ENCODE peak calls at places on chromosomes 1 and 21, in seven cellular contexts. J is right atrium auricular region, N is psoas muscle, B is Peyer's patch, E is heart right ventricle, D is mesendoderm, O is heart left ventricle. K is an unnamed sample. For H3K4me1, the result is how much of the 10 kb centered on the place peaks cover.

GRCh38 chr1:154783976-154784375 is 86.1 kb downstream of the KCNN3 start:
- DNase-seq in B (no peak), J (no peak), D (no peak), E (no peak), O (no peak), N (peak), K (no peak)

GRCh38 chr1:15345711-15346355 is 63.9 kb upstream of the EFHD2 start:
- DNase-seq in E (peak), D (no peak), B (peak), N (peak), J (peak), O (peak), K (peak)

GRCh38 chr1:156319664-156320063 is 18.4 kb downstream of the CCT3 start:
- DNase-seq in J (no peak), E (no peak), N (no peak), O (no peak), D (peak), B (no peak), K (no peak)

GRCh38 chr1:2980849-2981248 is 40.4 kb upstream of the ACTRT2 start:
- DNase-seq in B (no peak), J (no peak), O (no peak), N (peak), E (no peak), D (no peak), K (no peak)

GRCh38 chr21:43608225-43608624 is 51.1 kb downstream of the HSF2BP start:
- DNase-seq in J (no peak), N (no peak), D (no peak), B (no peak), O (no peak), E (no peak), K (no peak)

GRCh38 chr1:151060241-151061011 is at the start of gene MLLT11:
- DNase-seq in D (peak), N (no peak), E (peak), O (no peak), B (peak), J (peak), K (no peak)

GRCh38 chr1:15172405-15173259 is 19.1 kb downstream of the TMEM51 start:
- DNase-seq in O (no peak), D (no peak), N (no peak), E (no peak), B (no peak), J (no peak), K (no peak)

GRCh38 chr1:99490031-99490430 is 155.9 kb upstream of the PALMD start:
- DNase-seq in J (no peak), D (no peak), B (no peak), E (no peak), N (no peak), O (no peak), K (no peak)

GRCh38 chr21:15051652-15052554 is 12.9 kb downstream of the NRIP1 start:
- DNase-seq in E (no peak), B (no peak), D (peak), N (no peak), O (no peak), J (no peak), K (no peak)

GRCh38 chr21:42626171-42626570 is 27.2 kb upstream of the PDE9A start:
- DNase-seq in E (no peak), J (no peak), O (no peak), B (no peak), N (no peak), D (no peak), K (no peak)

GRCh38 chr1:220451541-220451940 is 76.4 kb upstream of the MARK1 start:
- DNase-seq in O (no peak), J (no peak), N (no peak), D (peak), B (no peak), E (no peak), K (no peak)

GRCh38 chr1:225915538-225915991 is 8.5 kb downstream of the PYCR2 start:
- DNase-seq in B (no peak), N (no peak), E (no peak), J (no peak), O (no peak), D (no peak), K (no peak)

GRCh38 chr21:45514311-45515021 is 27.8 kb downstream of the SLC19A1 start:
- DNase-seq in J (no peak), O (peak), E (no peak), B (no peak), N (peak), D (no peak), K (no peak)

GRCh38 chr1:206554201-206554600 is 46.9 kb downstream of the RASSF5 start:
- DNase-seq in N (no peak), E (no peak), O (no peak), J (no peak), D (no peak), B (no peak), K (no peak)

GRCh38 chr1:206556748-206557635 is 49.7 kb downstream of the RASSF5 start:
- DNase-seq in E (peak), N (peak), D (peak), J (peak), B (peak), O (peak), K (peak)

GRCh38 chr1:206556047-206556747 is 48.9 kb downstream of the RASSF5 start:
- DNase-seq in B (no peak), J (no peak), E (no peak), N (no peak), O (no peak), D (no peak), K (no peak)

GRCh38 chr1:206554833-206555472 is 47.6 kb downstream of the RASSF5 start:
- DNase-seq in B (no peak), D (no peak), E (no peak), N (no peak), J (no peak), O (no peak), K (no peak)

GRCh38 chr1:206555473-206555935 is 48.2 kb downstream of the RASSF5 start:
- DNase-seq in N (no peak), B (peak), J (peak), E (peak), D (no peak), O (peak), K (peak)
- H3K4me1 ChIP-seq in N (under half), B (under half), J (under half), E (half or more), D (under half), O (half or more), K (half or more)

DNA sequence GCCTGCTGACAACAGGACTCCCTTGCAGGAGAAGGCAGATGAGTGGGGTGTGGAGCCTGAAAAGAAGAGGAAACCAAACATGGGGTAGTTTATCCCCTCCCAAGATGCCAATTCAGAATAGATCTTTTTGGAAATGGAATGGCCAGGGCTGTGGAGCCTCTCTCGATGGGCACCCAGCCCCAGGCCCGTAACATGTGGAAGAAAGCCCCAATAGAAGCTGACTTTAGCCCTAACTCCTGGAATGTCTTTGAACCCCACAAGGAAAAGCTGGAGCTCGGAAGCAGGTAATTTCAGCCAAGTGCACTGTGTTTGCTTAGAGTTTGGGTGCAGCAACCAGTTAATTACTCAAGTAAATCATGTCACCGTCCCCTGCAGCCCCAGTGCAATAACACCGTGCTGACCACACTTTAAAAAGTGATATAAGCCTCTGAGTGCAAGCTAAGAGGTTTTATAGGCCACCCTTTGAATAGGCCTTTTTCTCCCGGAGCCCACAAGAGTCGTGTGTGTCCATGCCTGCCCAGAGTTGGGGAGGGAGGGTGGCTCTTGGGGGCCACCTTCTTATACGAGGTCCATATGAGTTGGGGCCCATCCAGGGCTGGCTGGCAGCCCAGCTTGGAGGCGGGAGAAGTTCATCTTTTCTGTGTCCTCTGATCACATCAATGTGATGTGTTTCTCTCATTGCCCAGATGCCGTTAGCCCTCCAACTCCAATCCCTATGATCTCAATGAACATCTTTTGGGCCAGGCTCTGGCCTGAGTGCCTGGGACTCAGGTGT is 153.2 kb downstream of the TRABD2B start:
- DNase-seq in B (no peak), O (no peak), D (no peak), J (no peak), E (no peak), N (peak), K (no peak)
- H3K4me3 ChIP-seq in B (no peak), O (no peak), D (no peak), J (no peak), E (no peak), N (no peak), K (no peak)

GRCh38 chr1:205071028-205071409 is 13.2 kb downstream of the TMEM81 start:
- DNase-seq in N (no peak), B (no peak), J (no peak), D (no peak), O (no peak), E (no peak), K (no peak)
- H3K27ac ChIP-seq in N (no peak), B (no peak), J (no peak), D (no peak), O (no peak), E (no peak), K (no peak)

GRCh38 chr1:63829349-63830327 is 55.8 kb downstream of the ROR1 start:
- DNase-seq in B (no peak), O (no peak), N (no peak), J (no peak), E (no peak), D (no peak), K (no peak)
- H3K4me1 ChIP-seq in B (under half), O (under half), N (under half), J (under half), E (half or more), D (under half), K (under half)

DNA sequence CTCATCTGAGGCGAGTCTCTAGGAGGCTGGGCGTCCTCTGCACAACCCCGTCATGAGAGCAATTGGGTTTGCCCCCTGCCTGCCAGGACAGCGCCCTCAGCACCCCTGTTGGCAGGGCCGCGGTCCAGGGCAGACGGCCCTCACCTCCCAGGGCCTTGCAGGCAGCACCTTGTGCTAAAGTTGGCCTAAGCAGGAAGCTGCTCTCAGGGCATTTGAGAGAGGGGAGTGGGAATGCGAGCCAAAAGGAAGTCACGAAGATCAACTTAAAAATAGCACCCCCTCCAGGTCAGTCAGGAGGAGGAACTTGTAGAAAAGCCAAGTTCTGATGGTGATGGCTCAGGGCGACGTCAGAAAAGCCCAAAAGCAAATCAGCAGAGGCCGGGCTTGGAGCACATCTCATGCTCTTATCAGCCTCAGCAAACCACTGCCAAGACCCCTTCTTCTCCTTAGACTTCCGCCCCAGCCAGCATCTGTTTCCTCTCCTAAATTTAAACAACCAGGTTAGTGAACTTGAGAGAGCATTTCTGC is 12.6 kb upstream of the ADORA3 start:
- DNase-seq in E (peak), O (no peak), D (peak), B (peak), N (peak), J (peak), K (peak)
- H3K4me3 ChIP-seq in E (peak), O (peak), D (no peak), B (peak), N (peak), J (peak), K (peak)

DNA sequence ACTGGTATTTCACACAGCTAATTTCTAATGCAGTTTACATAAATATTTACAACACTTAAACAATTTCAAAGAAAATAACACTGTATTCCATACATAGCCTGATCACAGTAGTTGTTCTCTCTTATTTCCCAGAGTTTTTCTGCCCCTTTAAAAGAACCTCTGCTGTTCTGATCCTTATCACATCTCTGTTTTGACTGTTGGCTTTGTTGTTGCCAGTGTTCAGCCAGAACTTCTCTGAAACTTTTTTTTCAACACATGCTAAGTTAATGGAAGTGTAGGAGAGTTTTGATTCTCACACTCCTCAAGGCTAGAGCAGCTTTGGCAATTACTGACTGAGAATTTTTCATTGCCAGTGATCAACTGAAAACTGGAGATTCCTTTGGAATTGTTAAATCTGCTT is 11.1 kb downstream of the SELE start:
- DNase-seq in J (no peak), N (no peak), E (no peak), O (no peak), D (peak), B (no peak), K (no peak)
- H3K27ac ChIP-seq in J (no peak), N (no peak), E (no peak), O (no peak), D (no peak), B (no peak), K (no peak)

K was measured in CD8-positive, alpha-beta memory T cell.